ENCODE peak calls at places on chromosomes 2 and 18, in six cellular contexts. S, Y, K, H, Q and B are unnamed samples.

GRCh38 chr18:14117611-14118010 is 14.6 kb downstream of the ZNF519 start:
- DNase-seq in S (no peak), Y (no peak), K (peak), H (no peak), Q (no peak), B (no peak)

GRCh38 chr2:215517391-215517790 is 81.5 kb upstream of the FN1 start:
- DNase-seq in S (no peak), Y (no peak), K (no peak), H (no peak), Q (no peak), B (no peak)

GRCh38 chr2:120373424-120373823 is 27.5 kb downstream of the INHBB start:
- DNase-seq in S (no peak), Y (no peak), K (no peak), H (no peak), Q (no peak), B (no peak)

GRCh38 chr2:147101906-147102790 is 742.7 kb upstream of the ACVR2A start:
- DNase-seq in S (no peak), Y (no peak), K (no peak), H (no peak), Q (no peak), B (no peak)

GRCh38 chr2:133490412-133490958 is 77.8 kb downstream of the NCKAP5 start:
- DNase-seq in S (no peak), Y (no peak), K (no peak), H (no peak), Q (no peak), B (no peak)

GRCh38 chr2:47405757-47406156 is 2.8 kb downstream of the MSH2 start:
- DNase-seq in S (no peak), Y (no peak), K (no peak), H (no peak), Q (no peak), B (no peak)

GRCh38 chr2:200810252-200810650 is 1.5 kb upstream of the BZW1 start:
- DNase-seq in S (no peak), Y (no peak), K (no peak), H (peak), Q (no peak), B (no peak)

GRCh38 chr2:30994227-30995056 is 143.8 kb downstream of the GALNT14 start:
- DNase-seq in S (no peak), Y (no peak), K (no peak), H (no peak), Q (peak), B (no peak)

GRCh38 chr2:69253033-69253535 is 133.9 kb downstream of the GFPT1 start:
- DNase-seq in S (no peak), Y (no peak), K (no peak), H (no peak), Q (no peak), B (no peak)

GRCh38 chr2:101699191-101699938 is 1.9 kb downstream of the MAP4K4 start:
- DNase-seq in S (peak), Y (no peak), K (peak), H (no peak), Q (no peak), B (no peak)

GRCh38 chr2:219603784-219604183 is 6.1 kb downstream of the STK11IP start:
- DNase-seq in S (no peak), Y (no peak), K (no peak), H (no peak), Q (no peak), B (no peak)

GRCh38 chr18:48393776-48394175 is 15.4 kb downstream of the ZBTB7C start:
- DNase-seq in S (no peak), Y (no peak), K (no peak), H (no peak), Q (no peak), B (no peak)

GRCh38 chr18:21303913-21304312 is 61.9 kb downstream of the GREB1L start:
- DNase-seq in S (no peak), Y (no peak), K (no peak), H (no peak), Q (no peak), B (no peak)

GRCh38 chr2:120224256-120224655 is 1.1 kb upstream of the TMEM185B start:
- DNase-seq in S (no peak), Y (no peak), K (no peak), H (no peak), Q (no peak), B (no peak)

GRCh38 chr2:121376851-121377250 is 91.8 kb upstream of the TFCP2L1 start:
- DNase-seq in S (no peak), Y (no peak), K (no peak), H (no peak), Q (no peak), B (no peak)

GRCh38 chr2:96153291-96153713 is 8.1 kb upstream of the DUSP2 start:
- DNase-seq in S (peak), Y (no peak), K (no peak), H (no peak), Q (peak), B (peak)

GRCh38 chr2:46952171-46952570 is 36.6 kb upstream of the MCFD2 start:
- DNase-seq in S (no peak), Y (no peak), K (no peak), H (no peak), Q (no peak), B (no peak)

GRCh38 chr2:18899725-18900124 is 310.4 kb upstream of the NT5C1B start:
- DNase-seq in S (no peak), Y (no peak), K (no peak), H (no peak), Q (no peak), B (no peak)

GRCh38 chr2:137939026-137939425 is 25.2 kb upstream of the HNMT start:
- DNase-seq in S (no peak), Y (no peak), K (no peak), H (no peak), Q (no peak), B (no peak)

GRCh38 chr2:197137234-197137633 is 173.3 kb downstream of the ANKRD44 start:
- DNase-seq in S (no peak), Y (no peak), K (no peak), H (no peak), Q (no peak), B (no peak)

GRCh38 chr18:75140296-75140695 is 68.6 kb downstream of the PTGR3 start:
- DNase-seq in S (no peak), Y (no peak), K (no peak), H (no peak), Q (no peak), B (no peak)

GRCh38 chr2:46915281-46915810 is at the start of gene MCFD2:
- DNase-seq in S (no peak), Y (no peak), K (no peak), H (no peak), Q (no peak), B (peak)

GRCh38 chr2:200321780-200322534 is 15.5 kb downstream of the SPATS2L start:
- DNase-seq in S (no peak), Y (no peak), K (no peak), H (no peak), Q (no peak), B (no peak)

GRCh38 chr2:52340185-52340584 is 1308.3 kb upstream of the NRXN1 start:
- DNase-seq in S (no peak), Y (no peak), K (no peak), H (no peak), Q (no peak), B (no peak)

GRCh38 chr18:56130481-56130880 is 507.9 kb downstream of the TXNL1 start:
- DNase-seq in S (no peak), Y (no peak), K (no peak), H (no peak), Q (no peak), B (no peak)

GRCh38 chr2:101559576-101559975 is 84.7 kb upstream of the RFX8 start:
- DNase-seq in S (no peak), Y (no peak), K (no peak), H (no peak), Q (no peak), B (no peak)

GRCh38 chr2:101704046-101704466 is 6.5 kb downstream of the MAP4K4 start:
- DNase-seq in S (no peak), Y (no peak), K (no peak), H (no peak), Q (no peak), B (peak)

GRCh38 chr18:13539050-13539449 is 187.3 kb downstream of the FAM210A start:
- DNase-seq in S (peak), Y (no peak), K (no peak), H (no peak), Q (no peak), B (no peak)

GRCh38 chr2:185813707-185814106 is 75.1 kb downstream of the FSIP2 start:
- DNase-seq in S (no peak), Y (no peak), K (no peak), H (peak), Q (no peak), B (no peak)

GRCh38 chr18:74550886-74551285 is 16.6 kb downstream of the CNDP1 start:
- DNase-seq in S (no peak), Y (no peak), K (no peak), H (no peak), Q (no peak), B (no peak)

GRCh38 chr18:65081786-65082185 is 669.0 kb upstream of the CDH7 start:
- DNase-seq in S (no peak), Y (no peak), K (no peak), H (no peak), Q (peak), B (no peak)

GRCh38 chr2:238009563-238009962 is 42.7 kb downstream of the UBE2F start:
- DNase-seq in S (no peak), Y (no peak), K (peak), H (no peak), Q (no peak), B (no peak)

GRCh38 chr18:58863539-58864145 is 1.0 kb upstream of the ZNF532 start:
- DNase-seq in S (peak), Y (peak), K (no peak), H (peak), Q (peak), B (peak)

GRCh38 chr2:121171625-121172119 is 113.3 kb downstream of the TFCP2L1 start:
- DNase-seq in S (no peak), Y (no peak), K (no peak), H (no peak), Q (peak), B (no peak)

DNA sequence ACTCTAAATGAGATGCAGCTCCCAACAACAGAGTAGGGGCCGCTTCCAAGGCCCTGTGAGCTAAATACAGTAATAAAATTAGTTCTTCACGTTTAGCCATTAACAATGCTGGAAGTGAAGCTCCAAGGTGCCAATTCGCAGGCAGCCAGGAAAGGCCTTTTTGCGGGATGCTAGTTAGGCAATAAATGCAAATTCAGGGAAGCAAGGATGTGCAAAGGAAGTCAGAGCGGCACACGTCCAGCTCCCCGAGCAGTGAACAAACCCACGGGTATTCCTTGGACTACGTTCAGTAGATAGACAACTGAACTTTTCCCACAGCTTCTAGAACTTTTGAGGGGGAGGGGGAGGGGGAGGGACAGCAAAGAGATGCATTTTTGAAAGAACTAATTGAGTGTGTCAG is 6.9 kb downstream of the ZNF516 start:
- DNase-seq in S (no peak), Y (no peak), K (no peak), H (no peak), Q (no peak), B (no peak)
- H3K27ac ChIP-seq in S (no peak), Y (no peak), K (no peak), H (no peak), Q (peak), B (peak)

GRCh38 chr2:232568161-232568560 is 17.7 kb downstream of the EIF4E2 start:
- DNase-seq in S (no peak), Y (no peak), K (no peak), H (no peak), Q (no peak), B (no peak)
- H3K27ac ChIP-seq in S (no peak), Y (no peak), K (no peak), H (no peak), Q (no peak), B (no peak)

GRCh38 chr2:202671317-202672035 is 36.7 kb downstream of the FAM117B start:
- DNase-seq in S (no peak), Y (no peak), K (no peak), H (no peak), Q (no peak), B (no peak)
- H3K27ac ChIP-seq in S (no peak), Y (no peak), K (no peak), H (no peak), Q (no peak), B (peak)

DNA sequence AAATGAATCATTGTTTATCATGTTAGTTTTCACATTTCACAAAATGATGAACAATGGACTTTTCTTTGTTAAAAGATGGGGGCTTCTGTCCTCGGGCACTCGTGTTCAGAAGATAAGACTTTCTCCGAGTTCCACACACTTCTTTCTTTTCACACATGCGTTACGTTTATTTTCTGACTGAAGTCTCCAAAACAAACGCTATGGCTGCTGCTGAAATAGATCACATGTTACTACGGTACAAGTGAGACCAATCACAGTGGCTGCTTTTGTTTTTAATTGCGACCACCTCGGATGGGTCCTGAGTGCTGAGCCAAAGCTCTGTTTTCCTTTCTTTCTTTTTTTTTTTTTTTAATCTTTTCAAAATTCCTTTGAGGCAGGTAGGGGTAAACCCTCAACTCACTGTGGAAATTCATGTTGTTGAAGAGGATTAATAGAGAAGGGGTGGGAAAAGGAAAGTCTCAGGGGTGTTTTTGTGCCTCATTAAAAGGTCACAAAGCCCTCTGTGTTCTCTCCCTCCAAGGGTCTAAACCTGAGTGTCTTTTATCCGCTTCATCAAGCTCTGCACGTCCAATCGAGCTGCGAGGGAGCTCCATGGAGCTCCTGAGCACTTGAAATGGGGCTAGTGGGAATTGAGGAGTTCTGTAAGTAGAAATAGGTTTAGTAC is 48.2 kb downstream of the ARL4C start:
- DNase-seq in S (no peak), Y (peak), K (no peak), H (no peak), Q (no peak), B (no peak)
- H3K27ac ChIP-seq in S (peak), Y (peak), K (peak), H (no peak), Q (no peak), B (no peak)

GRCh38 chr18:46260016-46260878 is 156.1 kb downstream of the HAUS1 start:
- DNase-seq in S (no peak), Y (no peak), K (no peak), H (no peak), Q (no peak), B (no peak)
- H3K27ac ChIP-seq in S (no peak), Y (no peak), K (no peak), H (no peak), Q (peak), B (peak)

GRCh38 chr2:127652786-127653357 is 6.9 kb downstream of the GPR17 start:
- DNase-seq in S (no peak), Y (no peak), K (no peak), H (no peak), Q (no peak), B (peak)
- H3K27ac ChIP-seq in S (no peak), Y (no peak), K (peak), H (no peak), Q (peak), B (peak)

GRCh38 chr18:31678425-31678824 is 6.0 kb downstream of the B4GALT6 start:
- DNase-seq in S (no peak), Y (no peak), K (no peak), H (no peak), Q (no peak), B (no peak)
- H3K27ac ChIP-seq in S (no peak), Y (no peak), K (no peak), H (no peak), Q (no peak), B (no peak)